ENCODE peak calls at places on chromosomes 1 and 21, in ten cellular contexts. One of them, this sample, is unnamed.

GRCh38 chr1:162632234-162632666 is at the start of gene DDR2:
- DNase-seq in keratinocyte: no peak
- DNase-seq in astrocyte: peak
- DNase-seq in endothelial cell of umbilical vein: peak
- DNase-seq in mesendoderm: peak
- DNase-seq in IMR-90: peak
- DNase-seq in fibroblast of lung: peak
- DNase-seq in PC-3: no peak
- DNase-seq in OCI-LY7: no peak
- DNase-seq in GM23338: peak
- DNase-seq in this sample: no peak

GRCh38 chr1:1168156-1168450 is 5.6 kb upstream of the TTLL10 start:
- DNase-seq in keratinocyte: no peak
- DNase-seq in astrocyte: no peak
- DNase-seq in endothelial cell of umbilical vein: no peak
- DNase-seq in mesendoderm: no peak
- DNase-seq in IMR-90: no peak
- DNase-seq in fibroblast of lung: no peak
- DNase-seq in PC-3: no peak
- DNase-seq in OCI-LY7: no peak
- DNase-seq in GM23338: no peak
- DNase-seq in this sample: no peak

GRCh38 chr1:53145942-53146708 is 3.7 kb upstream of the SLC1A7 start:
- DNase-seq in keratinocyte: peak
- DNase-seq in astrocyte: peak
- DNase-seq in endothelial cell of umbilical vein: peak
- DNase-seq in mesendoderm: peak
- DNase-seq in IMR-90: peak
- DNase-seq in fibroblast of lung: peak
- DNase-seq in PC-3: peak
- DNase-seq in OCI-LY7: no peak
- DNase-seq in GM23338: no peak
- DNase-seq in this sample: peak

GRCh38 chr1:209937996-209938959 is at the start of gene SYT14:
- DNase-seq in keratinocyte: no peak
- DNase-seq in astrocyte: peak
- DNase-seq in endothelial cell of umbilical vein: peak
- DNase-seq in mesendoderm: peak
- DNase-seq in IMR-90: peak
- DNase-seq in fibroblast of lung: peak
- DNase-seq in PC-3: peak
- DNase-seq in OCI-LY7: no peak
- DNase-seq in GM23338: peak
- DNase-seq in this sample: peak

GRCh38 chr1:220876511-220877347 is 2.5 kb upstream of the HLX start:
- DNase-seq in keratinocyte: no peak
- DNase-seq in astrocyte: no peak
- DNase-seq in endothelial cell of umbilical vein: peak
- DNase-seq in mesendoderm: peak
- DNase-seq in IMR-90: no peak
- DNase-seq in fibroblast of lung: peak
- DNase-seq in PC-3: no peak
- DNase-seq in OCI-LY7: no peak
- DNase-seq in GM23338: peak
- DNase-seq in this sample: peak

GRCh38 chr1:169676001-169676400 is 35.4 kb downstream of the SELL start:
- DNase-seq in keratinocyte: no peak
- DNase-seq in astrocyte: peak
- DNase-seq in endothelial cell of umbilical vein: peak
- DNase-seq in mesendoderm: no peak
- DNase-seq in IMR-90: peak
- DNase-seq in fibroblast of lung: peak
- DNase-seq in PC-3: peak
- DNase-seq in OCI-LY7: no peak
- DNase-seq in GM23338: no peak
- DNase-seq in this sample: no peak

GRCh38 chr1:232250838-232251237 is 379.1 kb downstream of the SIPA1L2 start:
- DNase-seq in keratinocyte: no peak
- DNase-seq in astrocyte: no peak
- DNase-seq in endothelial cell of umbilical vein: no peak
- DNase-seq in mesendoderm: peak
- DNase-seq in IMR-90: no peak
- DNase-seq in fibroblast of lung: no peak
- DNase-seq in PC-3: no peak
- DNase-seq in OCI-LY7: no peak
- DNase-seq in GM23338: peak
- DNase-seq in this sample: peak

GRCh38 chr1:45674478-45674877 is 11.9 kb downstream of the GPBP1L1 start:
- DNase-seq in keratinocyte: no peak
- DNase-seq in astrocyte: no peak
- DNase-seq in endothelial cell of umbilical vein: no peak
- DNase-seq in mesendoderm: no peak
- DNase-seq in IMR-90: no peak
- DNase-seq in fibroblast of lung: no peak
- DNase-seq in PC-3: no peak
- DNase-seq in OCI-LY7: no peak
- DNase-seq in GM23338: no peak
- DNase-seq in this sample: no peak

GRCh38 chr1:52552505-52553371 is at the start of gene TUT4:
- DNase-seq in keratinocyte: no peak
- DNase-seq in astrocyte: peak
- DNase-seq in endothelial cell of umbilical vein: peak
- DNase-seq in mesendoderm: peak
- DNase-seq in IMR-90: peak
- DNase-seq in fibroblast of lung: peak
- DNase-seq in PC-3: peak
- DNase-seq in OCI-LY7: peak
- DNase-seq in GM23338: peak
- DNase-seq in this sample: peak

GRCh38 chr1:220067246-220068204 is 21.2 kb upstream of the EPRS1 start:
- DNase-seq in keratinocyte: peak
- DNase-seq in astrocyte: no peak
- DNase-seq in endothelial cell of umbilical vein: no peak
- DNase-seq in mesendoderm: no peak
- DNase-seq in IMR-90: peak
- DNase-seq in fibroblast of lung: peak
- DNase-seq in PC-3: peak
- DNase-seq in OCI-LY7: no peak
- DNase-seq in GM23338: no peak
- DNase-seq in this sample: no peak

DNA sequence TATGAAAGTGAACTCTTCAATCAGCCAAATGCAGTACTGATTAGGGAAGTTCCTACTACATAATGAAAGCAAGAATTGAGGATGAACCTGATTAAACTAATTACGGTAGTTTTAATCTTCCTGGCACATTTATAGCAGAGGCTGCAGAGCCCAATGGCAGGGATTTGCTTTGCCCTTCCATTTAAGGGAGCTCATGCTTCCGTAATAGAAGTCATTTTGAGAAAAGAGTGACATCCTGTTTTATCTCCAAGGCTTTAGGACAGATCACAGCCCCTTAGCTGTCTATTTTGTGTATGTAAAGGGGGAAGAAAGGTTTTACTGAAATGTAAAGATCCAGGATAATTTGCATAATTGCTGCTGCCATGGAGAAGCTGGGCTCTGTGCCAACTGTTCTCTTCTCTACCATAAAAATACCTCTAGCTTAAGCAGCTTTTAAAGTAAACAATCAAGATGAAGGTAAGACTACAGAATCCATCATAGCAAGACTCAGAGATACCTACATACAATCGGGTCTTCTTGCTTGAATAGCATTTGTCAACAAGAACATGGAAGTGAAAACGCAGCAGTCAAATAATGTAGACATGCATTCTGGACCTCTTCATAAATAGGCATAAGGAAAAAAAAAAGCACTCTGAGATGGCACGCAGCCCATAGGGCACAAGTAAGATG is 62.5 kb downstream of the ASH1L start:
- DNase-seq in keratinocyte: no peak
- DNase-seq in astrocyte: no peak
- DNase-seq in endothelial cell of umbilical vein: peak
- DNase-seq in mesendoderm: peak
- DNase-seq in IMR-90: no peak
- DNase-seq in fibroblast of lung: peak
- DNase-seq in PC-3: no peak
- DNase-seq in OCI-LY7: peak
- DNase-seq in GM23338: peak
- DNase-seq in this sample: no peak
- H3K4me2 ChIP-seq in keratinocyte: no peak
- H3K4me2 ChIP-seq in astrocyte: peak
- H3K4me2 ChIP-seq in endothelial cell of umbilical vein: no peak
- H3K4me2 ChIP-seq in mesendoderm: no peak
- H3K4me2 ChIP-seq in IMR-90: no peak
- H3K4me2 ChIP-seq in fibroblast of lung: no peak
- H3K4me2 ChIP-seq in PC-3: no peak
- H3K4me2 ChIP-seq in OCI-LY7: peak
- H3K4me2 ChIP-seq in GM23338: peak
- H3K4me2 ChIP-seq in this sample: no peak

DNA sequence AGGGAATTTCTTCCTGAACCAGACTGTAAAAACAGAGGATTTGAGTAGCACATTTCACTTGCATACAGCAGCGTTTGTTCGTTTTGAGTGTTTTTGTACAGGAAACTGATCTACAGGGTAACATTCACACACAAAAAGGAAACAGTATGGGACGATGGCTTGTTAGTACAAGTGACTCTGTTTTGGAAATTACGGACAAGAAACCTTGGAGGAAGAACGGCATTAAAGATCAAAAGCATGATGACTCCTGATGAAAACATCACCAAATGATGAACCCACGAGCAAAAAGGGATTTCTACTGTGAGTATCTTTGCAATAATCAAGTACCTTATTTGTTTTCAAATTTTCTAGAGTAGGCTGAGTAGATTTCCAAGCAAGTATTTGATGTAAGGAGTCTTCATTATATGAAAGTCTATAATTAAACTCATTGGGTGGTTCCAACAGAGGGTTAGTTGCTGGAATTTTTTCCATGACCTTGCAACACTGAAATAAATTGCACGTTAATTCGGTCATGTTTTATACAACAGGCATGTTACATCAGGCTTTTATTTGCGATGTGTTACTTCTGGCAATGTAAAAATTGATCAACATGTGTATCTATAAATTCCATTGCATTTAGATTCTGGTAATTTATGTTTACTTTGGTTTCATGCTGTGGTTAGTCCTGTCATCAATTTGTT is 76.7 kb upstream of the KCNK2 start:
- DNase-seq in keratinocyte: no peak
- DNase-seq in astrocyte: no peak
- DNase-seq in endothelial cell of umbilical vein: no peak
- DNase-seq in mesendoderm: no peak
- DNase-seq in IMR-90: no peak
- DNase-seq in fibroblast of lung: no peak
- DNase-seq in PC-3: no peak
- DNase-seq in OCI-LY7: no peak
- DNase-seq in GM23338: no peak
- DNase-seq in this sample: no peak
- H3K4me2 ChIP-seq in keratinocyte: peak
- H3K4me2 ChIP-seq in astrocyte: peak
- H3K4me2 ChIP-seq in endothelial cell of umbilical vein: no peak
- H3K4me2 ChIP-seq in mesendoderm: no peak
- H3K4me2 ChIP-seq in IMR-90: no peak
- H3K4me2 ChIP-seq in fibroblast of lung: peak
- H3K4me2 ChIP-seq in PC-3: no peak
- H3K4me2 ChIP-seq in OCI-LY7: no peak
- H3K4me2 ChIP-seq in GM23338: no peak
- H3K4me2 ChIP-seq in this sample: no peak

GRCh38 chr21:35562876-35563275 is 497.4 kb downstream of the SETD4 start:
- DNase-seq in keratinocyte: no peak
- DNase-seq in astrocyte: no peak
- DNase-seq in endothelial cell of umbilical vein: no peak
- DNase-seq in mesendoderm: no peak
- DNase-seq in IMR-90: peak
- DNase-seq in fibroblast of lung: peak
- DNase-seq in PC-3: no peak
- DNase-seq in OCI-LY7: no peak
- DNase-seq in GM23338: no peak
- DNase-seq in this sample: no peak

GRCh38 chr21:35565204-35565611 is 495.1 kb downstream of the SETD4 start:
- DNase-seq in keratinocyte: no peak
- DNase-seq in astrocyte: peak
- DNase-seq in endothelial cell of umbilical vein: peak
- DNase-seq in mesendoderm: peak
- DNase-seq in IMR-90: peak
- DNase-seq in fibroblast of lung: peak
- DNase-seq in PC-3: peak
- DNase-seq in OCI-LY7: no peak
- DNase-seq in GM23338: no peak
- DNase-seq in this sample: no peak

GRCh38 chr21:35566874-35567273 is 493.5 kb downstream of the SETD4 start:
- DNase-seq in keratinocyte: no peak
- DNase-seq in astrocyte: no peak
- DNase-seq in endothelial cell of umbilical vein: no peak
- DNase-seq in mesendoderm: no peak
- DNase-seq in IMR-90: no peak
- DNase-seq in fibroblast of lung: no peak
- DNase-seq in PC-3: no peak
- DNase-seq in OCI-LY7: no peak
- DNase-seq in GM23338: no peak
- DNase-seq in this sample: no peak

GRCh38 chr21:35561076-35561475 is 499.2 kb downstream of the SETD4 start:
- DNase-seq in keratinocyte: no peak
- DNase-seq in astrocyte: no peak
- DNase-seq in endothelial cell of umbilical vein: no peak
- DNase-seq in mesendoderm: no peak
- DNase-seq in IMR-90: no peak
- DNase-seq in fibroblast of lung: no peak
- DNase-seq in PC-3: no peak
- DNase-seq in OCI-LY7: no peak
- DNase-seq in GM23338: no peak
- DNase-seq in this sample: no peak

DNA sequence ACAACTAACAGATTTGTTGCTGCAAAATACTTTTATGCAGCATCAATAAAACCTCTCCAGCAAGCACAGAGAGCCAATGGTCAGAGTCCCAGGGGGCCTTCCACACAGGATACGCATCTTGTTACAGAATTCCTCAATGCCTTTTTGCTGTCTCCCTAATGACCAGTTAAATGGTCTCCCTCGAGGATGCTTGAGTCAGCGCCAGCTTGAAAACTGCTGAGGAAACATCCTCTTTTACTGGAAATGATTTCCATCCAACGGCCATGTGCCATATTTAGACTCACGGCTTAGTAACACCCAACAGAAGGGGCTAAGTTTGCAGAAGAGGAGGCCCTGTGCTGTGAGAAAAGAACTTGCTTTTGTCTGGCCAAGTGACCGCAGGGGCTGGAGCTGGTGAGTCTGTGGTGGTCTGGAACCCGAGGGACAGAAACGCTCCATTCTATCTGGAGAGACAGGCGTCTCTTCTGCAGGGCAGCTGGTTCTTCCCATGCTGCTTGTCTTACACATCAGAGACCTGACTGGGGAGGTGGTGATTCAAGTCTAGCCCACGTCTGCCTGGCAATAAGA is 496.4 kb downstream of the SETD4 start:
- DNase-seq in keratinocyte: no peak
- DNase-seq in astrocyte: peak
- DNase-seq in endothelial cell of umbilical vein: no peak
- DNase-seq in mesendoderm: peak
- DNase-seq in IMR-90: peak
- DNase-seq in fibroblast of lung: peak
- DNase-seq in PC-3: no peak
- DNase-seq in OCI-LY7: no peak
- DNase-seq in GM23338: no peak
- DNase-seq in this sample: no peak
- H3K4me2 ChIP-seq in keratinocyte: no peak
- H3K4me2 ChIP-seq in astrocyte: peak
- H3K4me2 ChIP-seq in endothelial cell of umbilical vein: no peak
- H3K4me2 ChIP-seq in mesendoderm: no peak
- H3K4me2 ChIP-seq in IMR-90: peak
- H3K4me2 ChIP-seq in fibroblast of lung: peak
- H3K4me2 ChIP-seq in PC-3: no peak
- H3K4me2 ChIP-seq in OCI-LY7: no peak
- H3K4me2 ChIP-seq in GM23338: no peak
- H3K4me2 ChIP-seq in this sample: no peak

GRCh38 chr21:31342328-31342727 is 1.7 kb downstream of the TIAM1 start:
- DNase-seq in keratinocyte: no peak
- DNase-seq in astrocyte: no peak
- DNase-seq in endothelial cell of umbilical vein: no peak
- DNase-seq in mesendoderm: no peak
- DNase-seq in IMR-90: no peak
- DNase-seq in fibroblast of lung: no peak
- DNase-seq in PC-3: peak
- DNase-seq in OCI-LY7: peak
- DNase-seq in GM23338: no peak
- DNase-seq in this sample: no peak
- H3K4me2 ChIP-seq in keratinocyte: peak
- H3K4me2 ChIP-seq in astrocyte: peak
- H3K4me2 ChIP-seq in endothelial cell of umbilical vein: no peak
- H3K4me2 ChIP-seq in mesendoderm: no peak
- H3K4me2 ChIP-seq in IMR-90: no peak
- H3K4me2 ChIP-seq in fibroblast of lung: no peak
- H3K4me2 ChIP-seq in PC-3: peak
- H3K4me2 ChIP-seq in OCI-LY7: no peak
- H3K4me2 ChIP-seq in GM23338: peak
- H3K4me2 ChIP-seq in this sample: no peak